ENCODE peak calls at places on chromosomes 13 and 19, in six cellular contexts. S is AG04450, Q is AG10803, L is A549, O is lung, I is nephron progenitor cell. E is an unnamed sample.

GRCh38 chr13:94583926-94584325 is 12.0 kb downstream of the TGDS start:
- DNase-seq in Q (peak), I (no peak), S (no peak), O (no peak), L (no peak), E (peak)

GRCh38 chr13:113666951-113667701 is at the start of gene GRK1:
- DNase-seq in Q (no peak), L (no peak), I (no peak), O (no peak), S (no peak), E (no peak)

GRCh38 chr19:41912899-41913475 is 15.3 kb downstream of the ERFL start:
- DNase-seq in S (no peak), O (no peak), I (peak), L (no peak), Q (no peak), E (no peak)

GRCh38 chr13:38496956-38497355 is 147.3 kb downstream of the UFM1 start:
- DNase-seq in S (no peak), O (no peak), I (no peak), Q (no peak), L (no peak), E (no peak)

GRCh38 chr13:51614350-51614786 is 30.1 kb downstream of the WDFY2 start:
- DNase-seq in L (no peak), I (no peak), Q (peak), O (no peak), S (no peak), E (peak)

GRCh38 chr13:75485286-75486062 is 3.5 kb upstream of the TBC1D4 start:
- DNase-seq in S (no peak), O (no peak), I (no peak), L (peak), Q (peak), E (no peak)

GRCh38 chr19:29697523-29698261 is 17.4 kb downstream of the C19orf12 start:
- DNase-seq in I (no peak), O (no peak), Q (no peak), L (no peak), S (no peak), E (no peak)

GRCh38 chr19:22735911-22736645 is 47.9 kb downstream of the ZNF99 start:
- DNase-seq in I (no peak), Q (no peak), S (no peak), L (no peak), O (peak), E (no peak)

GRCh38 chr13:111187879-111188643 is 73.0 kb downstream of the ARHGEF7 start:
- DNase-seq in L (no peak), I (no peak), O (no peak), S (peak), Q (no peak), E (peak)

GRCh38 chr19:17522988-17523872 is 11.8 kb downstream of the PGLS start:
- DNase-seq in S (no peak), Q (no peak), L (no peak), O (peak), I (no peak), E (no peak)

GRCh38 chr13:41649659-41650058 is 192.3 kb downstream of the RGCC start:
- DNase-seq in I (no peak), S (no peak), L (peak), O (no peak), Q (peak), E (no peak)

GRCh38 chr19:13031917-13032623 is 36.8 kb downstream of the NFIX start:
- DNase-seq in S (no peak), L (no peak), Q (peak), O (no peak), I (no peak), E (no peak)

GRCh38 chr13:106104281-106104901 is 431.1 kb downstream of the EFNB2 start:
- DNase-seq in S (peak), Q (peak), L (peak), O (no peak), I (no peak), E (peak)

GRCh38 chr13:45932611-45933182 is 81.1 kb upstream of the SIAH3 start:
- DNase-seq in I (no peak), O (peak), Q (no peak), S (no peak), L (no peak), E (no peak)

GRCh38 chr13:108618233-108618632 is 11.2 kb upstream of the MYO16 start:
- DNase-seq in Q (no peak), O (no peak), L (no peak), I (no peak), S (no peak), E (no peak)

GRCh38 chr13:40272776-40273139 is 393.7 kb downstream of the FOXO1 start:
- DNase-seq in O (no peak), I (no peak), L (no peak), S (no peak), Q (no peak), E (peak)

GRCh38 chr19:43759515-43759914 is 4.8 kb upstream of the SMG9 start:
- DNase-seq in Q (peak), S (no peak), I (no peak), L (peak), O (no peak), E (peak)

GRCh38 chr13:37716395-37716794 is 117.8 kb upstream of the POSTN start:
- DNase-seq in S (no peak), L (no peak), I (no peak), O (no peak), Q (no peak), E (peak)

GRCh38 chr19:33395561-33396550 is 22.3 kb downstream of the CEBPG start:
- DNase-seq in Q (peak), I (no peak), O (peak), S (no peak), L (no peak), E (no peak)

GRCh38 chr13:83780201-83780600 is 102.1 kb downstream of the SLITRK1 start:
- DNase-seq in O (no peak), L (peak), I (peak), S (no peak), Q (peak), E (no peak)

GRCh38 chr19:54373781-54374266 is 9.1 kb upstream of the LAIR1 start:
- DNase-seq in L (no peak), O (no peak), I (no peak), Q (no peak), S (no peak), E (no peak)

GRCh38 chr19:51131780-51132680 is 7.3 kb downstream of the SIGLEC9 start:
- DNase-seq in I (no peak), O (peak), L (peak), Q (peak), S (peak), E (peak)

GRCh38 chr19:49786432-49786831 is 19.6 kb downstream of the AP2A1 start:
- DNase-seq in L (peak), I (no peak), Q (peak), O (no peak), S (no peak), E (peak)

GRCh38 chr13:112959206-112959605 is 9.8 kb upstream of the MCF2L start:
- DNase-seq in S (no peak), Q (no peak), I (no peak), L (no peak), O (no peak), E (no peak)

GRCh38 chr13:49404621-49405020 is 39.2 kb downstream of the CAB39L start:
- DNase-seq in Q (no peak), O (no peak), I (no peak), L (no peak), S (no peak), E (no peak)

GRCh38 chr19:17075860-17076538 is 422 bp downstream of the MYO9B start:
- DNase-seq in S (no peak), I (no peak), Q (no peak), L (no peak), O (peak), E (peak)

GRCh38 chr19:2551864-2552185 is 75.9 kb downstream of the GADD45B start:
- DNase-seq in S (no peak), O (no peak), Q (no peak), I (no peak), L (no peak), E (no peak)

GRCh38 chr13:19737844-19738557 is 44.7 kb downstream of the PSPC1 start:
- DNase-seq in Q (no peak), L (no peak), O (no peak), S (no peak), I (no peak), E (peak)

GRCh38 chr19:47258434-47258833 is 2.1 kb downstream of the CCDC9 start:
- DNase-seq in I (no peak), S (no peak), O (no peak), Q (no peak), L (no peak), E (no peak)

GRCh38 chr13:52450793-52451116 is 321 bp upstream of the VPS36 start:
- DNase-seq in I (no peak), S (no peak), L (no peak), Q (no peak), O (no peak), E (no peak)

GRCh38 chr13:72757792-72758535 is 23.7 kb downstream of the DIS3 start:
- DNase-seq in S (no peak), Q (no peak), O (no peak), L (no peak), I (no peak), E (no peak)

GRCh38 chr19:44236384-44236783 is 23.3 kb upstream of the ZNF233 start:
- DNase-seq in O (no peak), L (no peak), Q (no peak), I (no peak), S (no peak), E (no peak)

GRCh38 chr13:87661471-87661870 is 9.7 kb upstream of the SLITRK5 start:
- DNase-seq in S (no peak), L (no peak), I (no peak), O (no peak), Q (no peak), E (no peak)

DNA sequence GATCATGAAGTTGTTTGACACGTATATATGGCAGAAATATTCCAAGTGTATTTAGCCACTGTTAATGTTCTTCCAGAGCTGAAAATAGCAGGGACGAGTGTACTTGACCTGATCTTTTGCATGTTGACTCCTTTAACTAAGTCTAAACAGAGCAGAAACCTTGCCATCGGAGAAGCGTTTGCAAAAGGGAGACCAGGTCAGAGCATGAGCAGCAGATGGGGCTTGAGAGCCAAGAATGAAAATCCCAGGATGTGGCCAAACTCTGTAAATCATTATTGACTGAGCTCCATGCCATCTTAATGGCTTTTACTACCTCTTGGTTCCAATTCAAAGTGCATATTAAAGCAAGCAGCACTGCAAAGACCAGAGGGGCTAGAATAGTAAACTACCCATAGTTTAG is 55.5 kb downstream of the FAM216B start:
- DNase-seq in L (peak), Q (peak), S (no peak), O (no peak), I (no peak), E (peak)
- TF ChIP-seq CTCF in L (no peak), Q (peak), S (peak), O (no peak), I (no peak), E (peak)

GRCh38 chr19:4064073-4064550 is 2.6 kb downstream of the ZBTB7A start:
- DNase-seq in L (no peak), Q (no peak), S (no peak), O (no peak), I (peak), E (no peak)

GRCh38 chr19:4064551-4065260 is 2.0 kb downstream of the ZBTB7A start:
- DNase-seq in S (no peak), Q (no peak), L (no peak), I (peak), O (peak), E (no peak)

GRCh38 chr19:4061683-4062575 is 4.8 kb downstream of the ZBTB7A start:
- DNase-seq in L (no peak), O (no peak), S (no peak), I (no peak), Q (no peak), E (no peak)

GRCh38 chr19:4062576-4063368 is 3.9 kb downstream of the ZBTB7A start:
- DNase-seq in I (no peak), L (no peak), Q (no peak), O (no peak), S (no peak), E (no peak)

DNA sequence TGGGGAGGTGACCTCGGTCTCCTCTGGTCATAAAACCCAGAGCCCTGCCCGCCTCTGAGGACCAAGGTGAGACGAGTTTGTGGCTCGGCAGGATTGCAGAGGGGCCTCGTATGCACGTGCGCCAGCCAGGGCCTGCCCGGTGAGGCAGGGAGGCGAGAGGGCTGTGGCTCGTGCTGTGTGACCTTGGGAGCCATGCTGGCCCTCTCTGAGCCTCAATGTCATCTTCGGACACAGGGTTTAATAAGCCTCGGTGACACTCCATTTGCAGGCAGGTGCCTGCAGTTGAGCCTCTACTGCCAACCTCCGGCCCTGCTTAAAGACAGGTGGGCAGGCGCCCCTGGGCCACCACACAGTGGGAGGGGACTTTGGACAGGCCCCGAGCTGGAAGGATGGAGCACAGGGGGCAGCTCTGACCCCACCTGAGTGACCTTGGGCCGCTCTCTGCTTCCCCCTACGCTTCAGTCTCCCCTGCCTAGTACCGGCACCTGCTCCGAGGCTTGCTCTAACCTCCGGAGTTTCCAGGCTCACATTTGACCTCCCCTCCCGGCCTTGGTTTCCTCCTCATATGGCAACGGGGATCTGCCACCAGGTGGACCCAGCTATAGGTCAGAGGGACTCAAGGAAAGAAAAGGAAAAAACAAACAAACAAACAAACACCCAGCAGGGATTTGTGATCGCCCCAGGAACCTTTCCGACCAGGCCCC is 3.2 kb downstream of the ZBTB7A start:
- DNase-seq in Q (no peak), S (no peak), I (no peak), L (peak), O (no peak), E (no peak)
- TF ChIP-seq CTCF in Q (peak), S (peak), I (no peak), L (no peak), O (no peak), E (no peak)

DNA sequence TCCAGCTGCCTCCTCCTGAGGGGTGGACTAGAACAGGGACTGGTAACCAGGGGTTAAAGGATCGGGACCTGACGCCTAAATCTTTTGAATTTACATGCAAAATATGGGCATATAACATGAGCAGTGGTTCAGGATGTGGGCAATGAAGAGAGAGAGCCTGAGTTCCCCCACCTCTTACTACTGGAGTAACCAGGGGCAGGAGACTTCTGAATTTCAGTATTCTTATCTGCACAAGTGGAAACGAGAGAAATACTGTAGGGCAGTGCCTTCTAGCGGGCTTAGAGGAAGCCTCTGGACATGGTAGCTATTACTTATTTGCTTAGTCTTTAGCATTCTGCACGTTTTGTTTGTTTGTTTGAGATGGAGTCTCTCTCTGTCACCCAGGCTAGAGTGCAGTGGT is 26.3 kb downstream of the BCAT2 start:
- DNase-seq in L (peak), S (no peak), Q (peak), O (no peak), I (no peak), E (peak)
- TF ChIP-seq CTCF in L (no peak), S (peak), Q (peak), O (no peak), I (no peak), E (peak)

GRCh38 chr19:15324791-15325519 is 7.4 kb downstream of the BRD4 start:
- DNase-seq in L (no peak), I (no peak), O (no peak), S (no peak), Q (no peak), E (no peak)
- TF ChIP-seq CTCF in L (no peak), I (no peak), O (no peak), S (no peak), Q (no peak), E (no peak)

GRCh38 chr19:8321067-8321759 is at the start of the genes NDUFA7 and RPS28:
- DNase-seq in O (peak), L (peak), I (peak), Q (peak), S (peak), E (peak)
- TF ChIP-seq CTCF in O (peak), L (no peak), I (no peak), Q (peak), S (peak), E (peak)

DNA sequence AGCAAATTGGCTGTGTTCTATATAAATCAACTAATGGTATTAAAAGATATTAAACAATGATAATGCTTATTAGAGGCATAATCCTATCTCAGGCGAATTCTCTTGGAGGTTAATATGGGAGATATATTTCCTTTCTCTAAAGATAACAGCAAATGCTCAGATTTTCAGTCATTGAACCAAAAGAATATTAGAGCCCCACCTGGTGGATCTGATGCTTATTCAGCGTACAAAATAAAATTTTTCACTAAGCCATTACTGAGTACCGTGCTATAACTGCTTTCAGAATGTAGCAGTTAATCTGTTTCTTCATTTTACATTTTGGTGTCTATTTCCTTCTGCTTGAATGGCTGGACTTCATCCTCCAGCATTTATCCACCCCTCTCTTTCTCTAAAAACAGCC is 143.3 kb upstream of the IPO5 start:
- DNase-seq in Q (peak), O (no peak), L (peak), S (no peak), I (no peak), E (peak)
- TF ChIP-seq CTCF in Q (peak), O (no peak), L (peak), S (peak), I (peak), E (peak)

DNA sequence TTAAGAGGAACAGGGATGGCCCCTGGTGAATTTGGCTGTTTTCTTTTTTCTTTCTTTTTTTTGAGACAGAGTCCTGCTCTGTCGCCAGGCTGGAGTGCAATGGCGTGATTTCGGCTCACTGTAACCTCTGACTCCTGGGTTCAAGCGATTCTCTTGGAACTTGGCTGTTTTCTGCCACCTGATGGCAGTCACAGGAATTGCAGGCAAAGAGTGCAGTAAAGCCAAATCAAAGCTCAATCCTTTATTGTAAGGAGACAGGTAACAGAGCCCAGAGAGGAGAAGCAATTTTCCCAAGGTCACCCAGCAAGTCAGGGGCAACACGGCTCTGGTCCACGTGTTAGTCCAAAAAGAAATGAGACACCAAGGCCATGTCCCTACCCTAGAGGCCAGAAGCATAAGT is 6.2 kb downstream of the TINCR start:
- DNase-seq in L (no peak), S (no peak), O (no peak), I (no peak), Q (no peak), E (no peak)
- TF ChIP-seq CTCF in L (peak), S (peak), O (no peak), I (peak), Q (peak), E (peak)

GRCh38 chr19:52690395-52691214 is 44.2 kb downstream of the ZNF611 start:
- DNase-seq in Q (peak), S (peak), L (no peak), O (peak), I (peak), E (peak)
- TF ChIP-seq CTCF in Q (no peak), S (no peak), L (no peak), O (no peak), I (peak), E (peak)

E was measured in fibroblast of villous mesenchyme.